ENCODE peak calls at places on chromosomes 12 and 14, in eight cellular contexts. X, F, T, S, A, Z, R and K are unnamed samples.
A peak's percentile ranks its signal among the peaks of the same experiment; 100 is the strongest.

GRCh38 chr14:95870772-95871171 is 5.9 kb upstream of the TUNAR start:
- DNase-seq in X (no peak), F (no peak), T (no peak), S (no peak), A (no peak), Z (no peak), R (no peak), K (no peak)

GRCh38 chr14:99604766-99605298 is 825 bp upstream of the CCDC85C start:
- DNase-seq in X (peak; percentile 48), F (peak; percentile 33), T (peak; percentile 82), S (peak; percentile 77), A (peak; percentile 48), Z (no peak), R (no peak), K (no peak)

GRCh38 chr14:63730659-63731058 is 2.8 kb upstream of the SGPP1 start:
- DNase-seq in X (no peak), F (no peak), T (no peak), S (no peak), A (no peak), Z (no peak), R (no peak), K (no peak)

GRCh38 chr12:66129934-66130266 is 650 bp downstream of the LLPH start:
- DNase-seq in X (peak; percentile 29), F (no peak), T (no peak), S (peak; percentile 53), A (peak; percentile 17), Z (no peak), R (no peak), K (no peak)

GRCh38 chr12:109534456-109534855 is 38.8 kb downstream of the MMAB start:
- DNase-seq in X (no peak), F (no peak), T (no peak), S (no peak), A (no peak), Z (no peak), R (no peak), K (no peak)

GRCh38 chr12:54751493-54751892 is 102.8 kb upstream of the MUCL1 start:
- DNase-seq in X (no peak), F (no peak), T (no peak), S (no peak), A (no peak), Z (no peak), R (no peak), K (no peak)

GRCh38 chr14:26290007-26290530 is 307.8 kb downstream of the NOVA1 start:
- DNase-seq in X (peak; percentile 72), F (peak; percentile 68), T (no peak), S (peak; percentile 70), A (no peak), Z (no peak), R (no peak), K (no peak)

GRCh38 chr12:53055471-53056266 is 5.8 kb downstream of the TNS2 start:
- DNase-seq in X (no peak), F (no peak), T (no peak), S (no peak), A (no peak), Z (no peak), R (no peak), K (no peak)

GRCh38 chr12:88208661-88209060 is 66.6 kb downstream of the TMTC3 start:
- DNase-seq in X (no peak), F (no peak), T (no peak), S (no peak), A (no peak), Z (no peak), R (no peak), K (no peak)

GRCh38 chr12:79933043-79933442 is 1.9 kb downstream of the PPP1R12A start:
- DNase-seq in X (no peak), F (no peak), T (no peak), S (no peak), A (no peak), Z (no peak), R (no peak), K (no peak)

GRCh38 chr12:62879691-62880090 is 55.3 kb downstream of the PPM1H start:
- DNase-seq in X (no peak), F (no peak), T (no peak), S (no peak), A (no peak), Z (no peak), R (no peak), K (no peak)

GRCh38 chr14:39884091-39884490 is 451.9 kb upstream of the FBXO33 start:
- DNase-seq in X (no peak), F (no peak), T (no peak), S (no peak), A (no peak), Z (no peak), R (no peak), K (no peak)

GRCh38 chr14:65412881-65413738 is 580 bp downstream of the FUT8 start:
- DNase-seq in X (peak; percentile 76), F (peak; percentile 73), T (peak; percentile 75), S (peak; percentile 93), A (peak; percentile 77), Z (peak; percentile 51), R (no peak), K (peak; percentile 92)

DNA sequence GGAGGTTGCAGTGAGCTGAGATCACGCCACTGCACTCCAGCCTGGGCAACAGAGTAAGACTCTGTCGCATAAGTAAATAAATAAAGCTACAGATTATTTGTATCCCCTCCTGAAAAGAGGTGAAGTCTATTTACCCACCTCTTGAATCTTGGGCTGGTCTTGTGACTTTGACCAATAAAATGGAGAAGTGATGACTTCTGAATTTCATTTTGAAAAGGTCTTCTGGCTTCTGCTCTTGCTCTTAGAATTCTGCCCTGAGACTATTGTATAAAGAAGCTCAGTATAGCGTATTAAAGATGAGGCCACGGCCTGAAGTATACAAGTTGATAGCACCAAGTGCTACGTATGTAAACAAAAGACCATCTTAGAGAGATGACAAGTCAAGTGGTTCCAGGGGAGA is 88.3 kb upstream of the AMN1 start:
- DNase-seq in X (no peak), F (no peak), T (no peak), S (no peak), A (no peak), Z (no peak), R (no peak), K (no peak)
- H3K4me2 ChIP-seq in X (no peak overlapping the region), F (no peak overlapping the region), T (no peak overlapping the region), S (no peak overlapping the region), A (no peak overlapping the region), Z (no peak overlapping the region), R (no peak overlapping the region), K (no peak overlapping the region)

DNA sequence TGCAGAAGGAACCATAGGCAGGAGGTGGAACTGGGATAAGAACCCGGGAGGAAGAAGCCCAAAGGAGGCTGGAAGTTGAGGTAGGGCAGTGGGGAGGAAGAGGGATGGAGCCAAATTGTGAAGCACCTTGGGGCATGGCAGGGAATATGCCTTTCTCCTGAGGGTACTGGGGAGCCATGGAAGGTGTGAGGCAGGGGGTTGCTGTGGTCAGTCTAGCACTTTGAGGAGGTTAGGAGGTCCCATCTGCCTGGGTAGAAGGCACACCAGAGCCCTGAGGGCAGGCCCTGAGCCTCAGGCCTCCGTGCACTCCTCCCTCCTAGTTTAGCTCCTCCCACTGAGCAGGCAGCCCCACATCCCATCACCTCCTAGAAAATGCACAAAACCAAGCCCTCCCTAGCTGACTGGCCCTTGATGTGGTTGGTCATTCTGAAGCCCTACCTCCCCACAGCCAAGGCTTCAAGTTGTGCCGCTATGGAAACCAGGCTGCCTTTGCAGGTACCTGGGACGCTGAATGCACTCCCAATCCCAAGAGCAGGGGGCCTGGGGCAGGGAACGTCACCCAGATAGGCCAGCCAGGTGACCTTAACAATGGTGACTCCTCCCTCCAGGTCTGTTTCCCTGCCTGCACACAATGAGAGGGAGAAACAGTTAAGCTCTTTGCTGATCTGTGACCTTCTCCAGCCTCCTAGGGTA is 15.1 kb downstream of the PHETA1 start:
- DNase-seq in X (no peak), F (no peak), T (no peak), S (no peak), A (no peak), Z (no peak), R (no peak), K (no peak)
- H3K4me2 ChIP-seq in X (no peak overlapping the region), F (no peak overlapping the region), T (no peak overlapping the region), S (no peak overlapping the region), A (no peak overlapping the region), Z (no peak overlapping the region), R (no peak overlapping the region), K (no peak overlapping the region)

GRCh38 chr14:68521952-68522509 is 270.8 kb downstream of the ZFP36L1 start:
- DNase-seq in X (no peak), F (no peak), T (no peak), S (no peak), A (no peak), Z (no peak), R (no peak), K (no peak)

GRCh38 chr14:68522510-68523325 is 270.1 kb downstream of the ZFP36L1 start:
- DNase-seq in X (no peak), F (no peak), T (peak; percentile 69), S (peak; percentile 27), A (no peak), Z (peak; percentile 86), R (no peak), K (no peak)

GRCh38 chr14:68523994-68524725 is 268.7 kb downstream of the ZFP36L1 start:
- DNase-seq in X (no peak), F (no peak), T (no peak), S (peak; percentile 81), A (no peak), Z (no peak), R (no peak), K (no peak)

GRCh38 chr14:68521557-68521901 is 271.3 kb downstream of the ZFP36L1 start:
- DNase-seq in X (no peak), F (no peak), T (no peak), S (no peak), A (no peak), Z (no peak), R (no peak), K (no peak)

DNA sequence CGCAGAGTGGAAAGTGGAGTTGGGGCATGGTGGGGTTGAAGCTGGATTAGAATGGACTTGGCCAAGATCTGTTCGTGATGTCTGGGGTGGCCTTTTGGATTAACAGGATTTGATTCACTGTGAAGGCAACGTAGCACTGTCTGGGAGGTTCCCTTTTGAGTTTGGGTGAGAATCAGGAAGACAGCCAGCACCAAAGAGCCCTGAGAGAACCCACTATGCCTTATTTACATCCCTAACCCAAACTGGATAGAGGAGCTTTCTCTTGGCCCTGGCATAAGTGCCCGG is 269.6 kb downstream of the ZFP36L1 start:
- DNase-seq in X (no peak), F (no peak), T (no peak), S (no peak), A (no peak), Z (no peak), R (no peak), K (no peak)
- H3K4me2 ChIP-seq in X (no peak overlapping the region), F (no peak overlapping the region), T (peak overlapping the region; percentile 39), S (no peak overlapping the region), A (no peak overlapping the region), Z (no peak overlapping the region), R (no peak overlapping the region), K (no peak overlapping the region)

GRCh38 chr12:120650249-120650690 is 9.8 kb downstream of the CABP1 start:
- DNase-seq in X (no peak), F (no peak), T (no peak), S (no peak), A (no peak), Z (no peak), R (no peak), K (no peak)
- H3K4me2 ChIP-seq in X (no peak overlapping the region), F (peak overlapping the region; percentile 18), T (peak overlapping the region; percentile 81), S (no peak overlapping the region), A (no peak overlapping the region), Z (no peak overlapping the region), R (no peak overlapping the region), K (no peak overlapping the region)